ENCODE peak calls at places on chromosomes 5 and 9, in ten cellular contexts. M, N, Y, R, L, Z, A, E, I and D are unnamed samples.

GRCh38 chr5:72785796-72786195 is 30.7 kb upstream of the TNPO1 start:
- DNase-seq in M (no peak), N (no peak), Y (no peak), R (no peak), L (no peak), Z (no peak), A (no peak), E (no peak), I (no peak), D (no peak)

GRCh38 chr5:135138116-135138850 is 104.3 kb upstream of the PITX1 start:
- DNase-seq in M (no peak), N (no peak), Y (no peak), R (no peak), L (no peak), Z (no peak), A (peak; percentile 53), E (no peak), I (no peak), D (no peak)

GRCh38 chr9:128118971-128119665 is 8.4 kb downstream of the PTGES2 start:
- DNase-seq in M (no peak), N (no peak), Y (peak; percentile 13), R (no peak), L (no peak), Z (no peak), A (no peak), E (peak; percentile 46), I (no peak), D (peak; percentile 65)

GRCh38 chr9:87080512-87081225 is 133.4 kb upstream of the GAS1 start:
- DNase-seq in M (no peak), N (no peak), Y (no peak), R (no peak), L (no peak), Z (no peak), A (peak; percentile 36), E (no peak), I (no peak), D (no peak)

GRCh38 chr5:158084292-158084691 is 225.3 kb upstream of the CLINT1 start:
- DNase-seq in M (no peak), N (no peak), Y (no peak), R (no peak), L (no peak), Z (no peak), A (no peak), E (no peak), I (no peak), D (no peak)

GRCh38 chr5:135255461-135256178 is 143.4 kb downstream of the MACROH2A1 start:
- DNase-seq in M (no peak), N (no peak), Y (no peak), R (no peak), L (no peak), Z (no peak), A (no peak), E (no peak), I (no peak), D (no peak)

GRCh38 chr5:145854651-145855258 is 18.1 kb downstream of the GRXCR2 start:
- DNase-seq in M (no peak), N (peak; percentile 68), Y (no peak), R (peak; percentile 48), L (no peak), Z (no peak), A (peak; percentile 81), E (no peak), I (no peak), D (peak; percentile 84)

GRCh38 chr5:143130891-143131290 is 272.6 kb downstream of the NR3C1 start:
- DNase-seq in M (no peak), N (no peak), Y (no peak), R (no peak), L (no peak), Z (no peak), A (no peak), E (no peak), I (no peak), D (no peak)

GRCh38 chr5:177040814-177041410 is 18.4 kb downstream of the ZNF346 start:
- DNase-seq in M (no peak), N (no peak), Y (no peak), R (no peak), L (no peak), Z (no peak), A (no peak), E (no peak), I (no peak), D (peak; percentile 72)

GRCh38 chr5:177035982-177036381 is 13.5 kb downstream of the ZNF346 start:
- DNase-seq in M (no peak), N (peak; percentile 85), Y (no peak), R (no peak), L (no peak), Z (no peak), A (no peak), E (no peak), I (no peak), D (no peak)

GRCh38 chr5:177041936-177042335 is 19.4 kb downstream of the ZNF346 start:
- DNase-seq in M (no peak), N (no peak), Y (no peak), R (no peak), L (no peak), Z (no peak), A (no peak), E (no peak), I (no peak), D (no peak)

GRCh38 chr5:177036921-177037320 is 14.4 kb downstream of the ZNF346 start:
- DNase-seq in M (no peak), N (no peak), Y (no peak), R (no peak), L (no peak), Z (no peak), A (no peak), E (no peak), I (no peak), D (no peak)

GRCh38 chr5:177036443-177036842 is 13.9 kb downstream of the ZNF346 start:
- DNase-seq in M (no peak), N (peak; percentile 54), Y (no peak), R (no peak), L (no peak), Z (no peak), A (no peak), E (no peak), I (no peak), D (no peak)
- H3K27ac ChIP-seq in M (no peak overlapping the region), N (peak overlapping the region; percentile 7), Y (no peak overlapping the region), R (no peak overlapping the region), L (no peak overlapping the region), Z (no peak overlapping the region), A (no peak overlapping the region), E (no peak overlapping the region), I (no peak overlapping the region), D (no peak overlapping the region)

DNA sequence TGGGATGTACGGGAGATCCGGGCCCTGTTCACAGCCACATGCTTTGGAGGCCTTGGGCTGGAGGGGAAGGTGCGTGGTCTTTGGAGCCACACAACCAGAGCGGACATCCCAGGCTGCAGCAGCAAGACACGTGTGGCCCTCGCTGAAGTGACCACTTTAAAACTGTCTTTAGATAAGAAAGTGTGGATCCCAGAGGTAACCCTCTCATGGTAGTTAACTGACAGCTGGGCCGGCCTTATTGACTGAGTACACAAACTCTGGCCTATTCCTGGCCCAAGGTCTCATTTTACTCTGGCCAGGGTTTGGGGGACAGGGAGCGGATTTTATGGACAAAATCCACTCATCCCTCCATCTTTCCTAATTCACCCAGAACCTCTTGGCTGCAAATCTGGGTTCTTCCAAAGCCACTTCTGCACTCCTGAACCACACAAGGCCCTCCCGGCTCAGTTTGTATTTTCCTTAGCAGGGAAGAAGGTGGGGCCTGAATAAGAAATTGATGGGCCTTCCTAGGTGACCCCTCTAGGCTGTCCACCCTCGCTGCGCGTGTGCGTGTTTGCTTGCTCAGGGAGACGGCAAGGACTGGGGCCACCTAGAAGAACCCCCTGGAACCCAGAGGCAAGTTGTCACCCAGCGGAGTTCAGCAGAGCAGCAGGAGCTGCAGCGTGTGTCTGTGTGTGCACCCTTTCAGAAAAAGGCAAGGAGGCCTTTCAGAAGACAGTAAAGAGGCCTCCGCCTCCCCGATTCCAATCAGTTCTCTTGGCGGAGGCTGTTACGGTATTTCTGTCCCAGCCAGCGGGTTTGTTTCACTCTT is 73.3 kb upstream of the ORM1 start:
- DNase-seq in M (no peak), N (no peak), Y (no peak), R (no peak), L (no peak), Z (no peak), A (no peak), E (no peak), I (no peak), D (no peak)
- H3K27ac ChIP-seq in M (no peak overlapping the region), N (no peak overlapping the region), Y (peak overlapping the region; percentile 55), R (no peak overlapping the region), L (peak overlapping the region; percentile 2), Z (peak overlapping the region; percentile 67), A (peak overlapping the region; percentile 86), E (no peak overlapping the region), I (peak overlapping the region; percentile 19), D (no peak overlapping the region)

DNA sequence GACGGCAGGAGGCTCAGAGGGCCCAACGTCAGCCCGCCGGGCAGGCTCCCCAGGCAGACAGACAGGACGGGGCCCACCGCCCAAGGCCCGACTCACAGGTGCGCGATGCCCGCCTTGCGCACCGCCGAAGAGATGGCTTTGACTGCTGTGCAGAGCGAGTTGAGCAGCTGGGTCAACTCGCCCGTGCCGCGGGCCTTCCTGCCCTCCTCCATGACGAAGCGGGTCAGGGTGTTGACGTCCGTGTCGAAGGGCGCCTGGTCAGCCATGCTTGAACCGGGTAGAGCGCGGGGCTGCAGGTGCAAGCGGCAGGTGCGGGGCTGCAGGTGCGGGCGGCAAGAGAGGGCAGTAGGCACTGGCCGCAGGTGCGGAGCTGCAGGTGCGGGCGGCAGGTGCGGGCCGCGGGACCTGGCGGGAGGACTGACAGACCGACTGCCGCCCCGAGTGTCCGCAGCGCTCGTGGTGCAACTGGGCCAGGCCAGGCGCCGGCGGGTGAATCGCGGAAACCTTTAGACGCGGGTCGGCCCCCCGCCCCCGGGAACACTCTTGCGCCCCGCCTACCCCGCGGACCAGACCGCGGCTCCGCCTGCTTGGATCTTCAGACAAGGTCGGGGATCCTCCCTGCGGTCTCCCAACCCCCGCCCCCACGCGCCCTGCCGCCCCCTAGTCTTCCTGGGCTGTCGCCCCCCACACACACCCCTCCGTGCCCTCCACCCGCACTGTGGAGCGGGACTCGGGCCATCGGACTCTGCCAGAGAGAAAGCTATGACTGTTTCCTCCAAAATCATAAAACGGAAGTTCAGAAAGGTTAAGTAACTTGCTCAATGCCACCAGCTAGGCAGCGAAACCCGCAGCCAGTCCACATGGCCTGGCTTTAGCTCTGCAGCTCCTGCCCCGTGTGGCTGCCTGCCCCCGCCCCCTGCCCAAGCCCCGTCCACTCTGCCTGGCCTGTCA is at the start of gene FBP1:
- DNase-seq in M (no peak), N (peak; percentile 76), Y (peak; percentile 52), R (no peak), L (peak; percentile 40), Z (peak; percentile 51), A (peak; percentile 71), E (peak; percentile 84), I (peak; percentile 65), D (peak; percentile 86)
- H3K27ac ChIP-seq in M (no peak within 1 kb of the TSS), N (no peak within 1 kb of the TSS), Y (no peak within 1 kb of the TSS), R (no peak within 1 kb of the TSS), L (peak within 1 kb of the TSS; percentile 90), Z (no peak within 1 kb of the TSS), A (no peak within 1 kb of the TSS), E (peak within 1 kb of the TSS; percentile 63), I (peak within 1 kb of the TSS; percentile 80), D (no peak within 1 kb of the TSS)

GRCh38 chr5:139051392-139051791 is 146.8 kb downstream of the SIL1 start:
- DNase-seq in M (no peak), N (no peak), Y (no peak), R (no peak), L (no peak), Z (no peak), A (no peak), E (no peak), I (no peak), D (no peak)

GRCh38 chr5:139046551-139046950 is 151.6 kb downstream of the SIL1 start:
- DNase-seq in M (no peak), N (no peak), Y (no peak), R (no peak), L (no peak), Z (no peak), A (no peak), E (no peak), I (no peak), D (no peak)

GRCh38 chr5:139052975-139053374 is 145.2 kb downstream of the SIL1 start:
- DNase-seq in M (no peak), N (no peak), Y (no peak), R (no peak), L (no peak), Z (no peak), A (no peak), E (no peak), I (no peak), D (no peak)

DNA sequence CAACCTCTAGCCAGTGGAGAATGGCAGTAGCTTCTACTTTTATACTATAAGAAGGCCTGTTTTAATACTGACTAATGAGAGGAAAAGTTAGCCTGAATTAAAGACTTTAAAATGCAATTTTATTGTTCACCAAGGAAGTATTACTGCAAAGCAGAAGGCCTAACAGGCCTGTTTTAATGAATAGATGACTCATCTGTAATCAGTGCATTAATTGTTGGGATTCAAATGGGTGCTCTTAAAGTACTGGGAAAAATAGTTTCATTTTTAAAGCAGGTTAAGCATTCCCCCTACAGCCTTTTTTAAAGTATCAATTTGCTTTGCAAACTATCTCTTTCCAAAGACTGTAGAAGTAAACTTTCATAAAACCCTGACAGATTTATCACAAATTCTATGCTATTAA is 147.7 kb downstream of the SIL1 start:
- DNase-seq in M (no peak), N (no peak), Y (no peak), R (no peak), L (no peak), Z (no peak), A (no peak), E (no peak), I (no peak), D (no peak)
- H3K27ac ChIP-seq in M (no peak overlapping the region), N (no peak overlapping the region), Y (no peak overlapping the region), R (no peak overlapping the region), L (no peak overlapping the region), Z (no peak overlapping the region), A (no peak overlapping the region), E (no peak overlapping the region), I (no peak overlapping the region), D (no peak overlapping the region)